ENCODE peak calls at places on chromosomes 11 and 22, in eight cellular contexts. A is epithelial cell of prostate; C is cardiac muscle cell; B is activated CD8-positive, alpha-beta memory T cell treated with anti-CD3 and anti-CD28 coated beads for 48 hours; E is H9; F is frontal cortex; H is progenitor cell of endocrine pancreas; P is NCI-H345. L is an unnamed sample.

GRCh38 chr11:31806186-31806943 is 4.8 kb downstream of the PAX6 start:
- DNase-seq in A (no peak), C (no peak), B (no peak), E (peak; percentile 39), F (no peak), H (no peak), P (no peak), L (no peak)

GRCh38 chr11:115420524-115420923 is 83.7 kb downstream of the CADM1 start:
- DNase-seq in A (no peak), C (no peak), B (no peak), E (no peak), F (no peak), H (no peak), P (peak; percentile 80), L (no peak)

GRCh38 chr11:26134481-26135355 is 197.2 kb upstream of the ANO3 start:
- DNase-seq in A (no peak), C (peak; percentile 18), B (no peak), E (peak; percentile 35), F (no peak), H (no peak), P (peak; percentile 22), L (peak; percentile 0)

GRCh38 chr11:37512156-37512780 is 914.2 kb upstream of the RAG2 start:
- DNase-seq in A (no peak), C (peak; percentile 18), B (no peak), E (no peak), F (no peak), H (no peak), P (no peak), L (no peak)

GRCh38 chr11:124415356-124415923 is 9.2 kb downstream of the OR8B4 start:
- DNase-seq in A (no peak), C (peak; percentile 74), B (no peak), E (no peak), F (no peak), H (no peak), P (peak; percentile 2), L (peak; percentile 81)

GRCh38 chr22:39997939-39998726 is 3.4 kb downstream of the FAM83F start:
- DNase-seq in A (no peak), C (peak; percentile 48), B (no peak), E (peak; percentile 85), F (no peak), H (no peak), P (peak; percentile 45), L (peak; percentile 39)

GRCh38 chr11:17597770-17598169 is 50.7 kb downstream of the OTOG start:
- DNase-seq in A (no peak), C (no peak), B (no peak), E (peak; percentile 8), F (no peak), H (no peak), P (no peak), L (no peak)

GRCh38 chr22:47275479-47276218 is 513.2 kb downstream of the TBC1D22A start:
- DNase-seq in A (no peak), C (peak; percentile 14), B (no peak), E (no peak), F (no peak), H (no peak), P (no peak), L (no peak)

GRCh38 chr11:128291043-128291442 is 296.3 kb downstream of the ETS1 start:
- DNase-seq in A (no peak), C (no peak), B (no peak), E (no peak), F (no peak), H (no peak), P (no peak), L (no peak)

GRCh38 chr22:29454186-29454745 is 15.9 kb downstream of the RFPL1 start:
- DNase-seq in A (no peak), C (no peak), B (no peak), E (no peak), F (no peak), H (no peak), P (no peak), L (no peak)

GRCh38 chr11:68312780-68313573 is 586 bp downstream of the LRP5 start:
- DNase-seq in A (no peak), C (no peak), B (no peak), E (no peak), F (peak; percentile 58), H (no peak), P (no peak), L (no peak)

GRCh38 chr11:106466441-106467190 is 389.2 kb downstream of the AASDHPPT start:
- DNase-seq in A (no peak), C (peak; percentile 76), B (no peak), E (no peak), F (no peak), H (no peak), P (no peak), L (peak; percentile 5)

GRCh38 chr22:46007003-46007847 is 30.3 kb upstream of the WNT7B start:
- DNase-seq in A (peak; percentile 68), C (peak; percentile 82), B (no peak), E (no peak), F (peak; percentile 58), H (no peak), P (peak; percentile 40), L (peak; percentile 80)

GRCh38 chr22:37509026-37509886 is 10.0 kb downstream of the CARD10 start:
- DNase-seq in A (no peak), C (no peak), B (no peak), E (no peak), F (no peak), H (no peak), P (no peak), L (peak; percentile 67)

GRCh38 chr11:119369035-119369925 is 12.2 kb downstream of the USP2 start:
- DNase-seq in A (no peak), C (no peak), B (no peak), E (no peak), F (no peak), H (no peak), P (no peak), L (no peak)

GRCh38 chr22:42066133-42066761 is 4.4 kb downstream of the NAGA start:
- DNase-seq in A (no peak), C (no peak), B (no peak), E (no peak), F (no peak), H (no peak), P (no peak), L (no peak)

GRCh38 chr22:24323233-24323632 is 52.6 kb downstream of the SPECC1L start:
- DNase-seq in A (no peak), C (no peak), B (no peak), E (no peak), F (no peak), H (no peak), P (no peak), L (no peak)

GRCh38 chr11:73330569-73331093 is 22.6 kb downstream of the ARHGEF17 start:
- DNase-seq in A (no peak), C (peak; percentile 65), B (no peak), E (no peak), F (no peak), H (no peak), P (no peak), L (peak; percentile 55)

GRCh38 chr11:83025267-83025704 is 46.4 kb downstream of the RAB30 start:
- DNase-seq in A (no peak), C (no peak), B (no peak), E (no peak), F (no peak), H (no peak), P (peak; percentile 90), L (peak; percentile 10)

GRCh38 chr11:45844822-45845573 is 2.3 kb upstream of the CRY2 start:
- DNase-seq in A (no peak), C (no peak), B (no peak), E (no peak), F (no peak), H (no peak), P (no peak), L (no peak)

GRCh38 chr11:122642971-122643370 is 12.6 kb upstream of the UBASH3B start:
- DNase-seq in A (no peak), C (no peak), B (no peak), E (no peak), F (no peak), H (no peak), P (no peak), L (peak; percentile 34)

GRCh38 chr22:49930596-49931412 is 12.4 kb downstream of the CRELD2 start:
- DNase-seq in A (peak; percentile 37), C (peak; percentile 59), B (no peak), E (peak; percentile 56), F (peak; percentile 82), H (no peak), P (peak; percentile 38), L (peak; percentile 92)

GRCh38 chr11:34052036-34052607 is 591 bp downstream of the CAPRIN1 start:
- DNase-seq in A (no peak), C (peak; percentile 93), B (peak; percentile 83), E (peak; percentile 88), F (peak; percentile 87), H (peak; percentile 88), P (peak; percentile 93), L (peak; percentile 94)

GRCh38 chr11:16809901-16810668 is 71.6 kb downstream of the C11orf58 start:
- DNase-seq in A (peak; percentile 46), C (peak; percentile 74), B (no peak), E (no peak), F (peak; percentile 46), H (no peak), P (no peak), L (peak; percentile 69)

GRCh38 chr22:36739185-36739584 is 35.6 kb upstream of the CACNG2 start:
- DNase-seq in A (no peak), C (no peak), B (no peak), E (no peak), F (no peak), H (peak; percentile 5), P (no peak), L (no peak)

GRCh38 chr22:36899498-36899897 is 13.9 kb upstream of the CSF2RB start:
- DNase-seq in A (no peak), C (no peak), B (no peak), E (no peak), F (no peak), H (no peak), P (no peak), L (no peak)

GRCh38 chr22:32005453-32005852 is 37.6 kb upstream of the SLC5A1 start:
- DNase-seq in A (peak; percentile 64), C (peak; percentile 66), B (no peak), E (no peak), F (no peak), H (no peak), P (no peak), L (no peak)

GRCh38 chr11:68651985-68652682 is 32.2 kb upstream of the GAL start:
- DNase-seq in A (no peak), C (no peak), B (no peak), E (no peak), F (no peak), H (no peak), P (no peak), L (no peak)

GRCh38 chr11:108534274-108534882 is 36.2 kb upstream of the POGLUT3 start:
- DNase-seq in A (no peak), C (no peak), B (no peak), E (no peak), F (no peak), H (no peak), P (no peak), L (no peak)

GRCh38 chr11:43987384-43988039 is 45.1 kb downstream of the C11orf96 start:
- DNase-seq in A (no peak), C (peak; percentile 98), B (no peak), E (no peak), F (peak; percentile 60), H (no peak), P (no peak), L (peak; percentile 84)